ENCODE peak calls at places on chromosomes 11 and 22, in eight cellular contexts. One of them, this sample, is unnamed.
A peak's percentile ranks its signal among the peaks of the same experiment; 100 is the strongest.

GRCh38 chr11:32062540-32062939 is 28.3 kb upstream of the RCN1 start:
- ATAC-seq in HepG2: no peak
- ATAC-seq in K562: no peak
- ATAC-seq in upper lobe of left lung: no peak
- ATAC-seq in Panc1: no peak
- ATAC-seq in GM12878: no peak
- ATAC-seq in HCT116: no peak
- ATAC-seq in GM23338: no peak
- ATAC-seq in this sample: no peak

GRCh38 chr11:114061053-114062049 is 1.8 kb downstream of the ZBTB16 start:
- ATAC-seq in HepG2: peak; percentile 60
- ATAC-seq in K562: peak; percentile 40
- ATAC-seq in upper lobe of left lung: peak; percentile 12
- ATAC-seq in Panc1: peak; percentile 60
- ATAC-seq in GM12878: no peak
- ATAC-seq in HCT116: no peak
- ATAC-seq in GM23338: peak; percentile 4
- ATAC-seq in this sample: peak; percentile 8

GRCh38 chr11:73414977-73415492 is 38.8 kb downstream of the RELT start:
- ATAC-seq in HepG2: no peak
- ATAC-seq in K562: no peak
- ATAC-seq in upper lobe of left lung: peak; percentile 44
- ATAC-seq in Panc1: no peak
- ATAC-seq in GM12878: peak; percentile 69
- ATAC-seq in HCT116: no peak
- ATAC-seq in GM23338: no peak
- ATAC-seq in this sample: peak; percentile 39

GRCh38 chr11:118917488-118918127 is 8.1 kb downstream of the BCL9L start:
- ATAC-seq in HepG2: peak; percentile 5
- ATAC-seq in K562: no peak
- ATAC-seq in upper lobe of left lung: peak; percentile 77
- ATAC-seq in Panc1: peak; percentile 2
- ATAC-seq in GM12878: no peak
- ATAC-seq in HCT116: peak; percentile 8
- ATAC-seq in GM23338: peak; percentile 7
- ATAC-seq in this sample: peak; percentile 63

GRCh38 chr11:85961130-85961529 is 105.9 kb downstream of the CCDC83 start:
- ATAC-seq in HepG2: no peak
- ATAC-seq in K562: peak; percentile 50
- ATAC-seq in upper lobe of left lung: no peak
- ATAC-seq in Panc1: no peak
- ATAC-seq in GM12878: peak; percentile 35
- ATAC-seq in HCT116: no peak
- ATAC-seq in GM23338: no peak
- ATAC-seq in this sample: no peak

GRCh38 chr11:1559103-1559951 is 12.7 kb downstream of the DUSP8 start:
- ATAC-seq in HepG2: no peak
- ATAC-seq in K562: no peak
- ATAC-seq in upper lobe of left lung: peak; percentile 73
- ATAC-seq in Panc1: peak; percentile 55
- ATAC-seq in GM12878: peak; percentile 59
- ATAC-seq in HCT116: peak; percentile 14
- ATAC-seq in GM23338: peak; percentile 61
- ATAC-seq in this sample: peak; percentile 90

GRCh38 chr11:76553554-76554476 is 109.0 kb downstream of the EMSY start:
- ATAC-seq in HepG2: no peak
- ATAC-seq in K562: no peak
- ATAC-seq in upper lobe of left lung: no peak
- ATAC-seq in Panc1: no peak
- ATAC-seq in GM12878: no peak
- ATAC-seq in HCT116: no peak
- ATAC-seq in GM23338: peak; percentile 42
- ATAC-seq in this sample: no peak

GRCh38 chr22:24432059-24432853 is 4.9 kb downstream of the ADORA2A start:
- ATAC-seq in HepG2: no peak
- ATAC-seq in K562: peak; percentile 30
- ATAC-seq in upper lobe of left lung: peak; percentile 33
- ATAC-seq in Panc1: no peak
- ATAC-seq in GM12878: no peak
- ATAC-seq in HCT116: peak; percentile 46
- ATAC-seq in GM23338: no peak
- ATAC-seq in this sample: peak; percentile 60

GRCh38 chr11:105224859-105225258 is 85.3 kb upstream of the CARD18 start:
- ATAC-seq in HepG2: no peak
- ATAC-seq in K562: no peak
- ATAC-seq in upper lobe of left lung: no peak
- ATAC-seq in Panc1: no peak
- ATAC-seq in GM12878: no peak
- ATAC-seq in HCT116: no peak
- ATAC-seq in GM23338: no peak
- ATAC-seq in this sample: no peak

GRCh38 chr11:102415252-102415916 is 37.2 kb downstream of the TMEM123 start:
- ATAC-seq in HepG2: no peak
- ATAC-seq in K562: no peak
- ATAC-seq in upper lobe of left lung: no peak
- ATAC-seq in Panc1: no peak
- ATAC-seq in GM12878: no peak
- ATAC-seq in HCT116: no peak
- ATAC-seq in GM23338: no peak
- ATAC-seq in this sample: no peak

GRCh38 chr11:19953909-19954308 is 206.4 kb downstream of the DBX1 start:
- ATAC-seq in HepG2: peak; percentile 92
- ATAC-seq in K562: peak; percentile 83
- ATAC-seq in upper lobe of left lung: no peak
- ATAC-seq in Panc1: no peak
- ATAC-seq in GM12878: no peak
- ATAC-seq in HCT116: peak; percentile 66
- ATAC-seq in GM23338: peak; percentile 66
- ATAC-seq in this sample: no peak

GRCh38 chr11:41848349-41848748 is 388.9 kb upstream of the LRRC4C start:
- ATAC-seq in HepG2: no peak
- ATAC-seq in K562: no peak
- ATAC-seq in upper lobe of left lung: no peak
- ATAC-seq in Panc1: no peak
- ATAC-seq in GM12878: no peak
- ATAC-seq in HCT116: no peak
- ATAC-seq in GM23338: no peak
- ATAC-seq in this sample: no peak

GRCh38 chr11:100585728-100586127 is 101.4 kb upstream of the ARHGAP42 start:
- ATAC-seq in HepG2: no peak
- ATAC-seq in K562: no peak
- ATAC-seq in upper lobe of left lung: peak; percentile 52
- ATAC-seq in Panc1: no peak
- ATAC-seq in GM12878: no peak
- ATAC-seq in HCT116: no peak
- ATAC-seq in GM23338: no peak
- ATAC-seq in this sample: peak; percentile 80

GRCh38 chr22:37912171-37912570 is 6.1 kb downstream of the MICALL1 start:
- ATAC-seq in HepG2: no peak
- ATAC-seq in K562: no peak
- ATAC-seq in upper lobe of left lung: peak; percentile 15
- ATAC-seq in Panc1: no peak
- ATAC-seq in GM12878: no peak
- ATAC-seq in HCT116: no peak
- ATAC-seq in GM23338: no peak
- ATAC-seq in this sample: no peak

GRCh38 chr11:122424636-122425035 is 230.9 kb upstream of the UBASH3B start:
- ATAC-seq in HepG2: no peak
- ATAC-seq in K562: no peak
- ATAC-seq in upper lobe of left lung: peak; percentile 85
- ATAC-seq in Panc1: no peak
- ATAC-seq in GM12878: no peak
- ATAC-seq in HCT116: no peak
- ATAC-seq in GM23338: no peak
- ATAC-seq in this sample: no peak

GRCh38 chr11:86021390-86021789 is 47.5 kb downstream of the PICALM start:
- ATAC-seq in HepG2: no peak
- ATAC-seq in K562: peak; percentile 69
- ATAC-seq in upper lobe of left lung: no peak
- ATAC-seq in Panc1: no peak
- ATAC-seq in GM12878: peak; percentile 90
- ATAC-seq in HCT116: no peak
- ATAC-seq in GM23338: no peak
- ATAC-seq in this sample: no peak

GRCh38 chr11:126197277-126197939 is 14.0 kb downstream of the RPUSD4 start:
- ATAC-seq in HepG2: no peak
- ATAC-seq in K562: no peak
- ATAC-seq in upper lobe of left lung: no peak
- ATAC-seq in Panc1: peak; percentile 74
- ATAC-seq in GM12878: peak; percentile 74
- ATAC-seq in HCT116: no peak
- ATAC-seq in GM23338: no peak
- ATAC-seq in this sample: no peak

GRCh38 chr11:95716266-95716665 is 73.3 kb downstream of the FAM76B start:
- ATAC-seq in HepG2: no peak
- ATAC-seq in K562: no peak
- ATAC-seq in upper lobe of left lung: no peak
- ATAC-seq in Panc1: no peak
- ATAC-seq in GM12878: peak; percentile 13
- ATAC-seq in HCT116: no peak
- ATAC-seq in GM23338: no peak
- ATAC-seq in this sample: no peak

GRCh38 chr22:36469094-36469710 is 12.2 kb downstream of the TXN2 start:
- ATAC-seq in HepG2: no peak
- ATAC-seq in K562: no peak
- ATAC-seq in upper lobe of left lung: no peak
- ATAC-seq in Panc1: no peak
- ATAC-seq in GM12878: no peak
- ATAC-seq in HCT116: no peak
- ATAC-seq in GM23338: no peak
- ATAC-seq in this sample: no peak

GRCh38 chr22:39710380-39711117 is 140.0 kb downstream of the CACNA1I start:
- ATAC-seq in HepG2: no peak
- ATAC-seq in K562: no peak
- ATAC-seq in upper lobe of left lung: no peak
- ATAC-seq in Panc1: no peak
- ATAC-seq in GM12878: no peak
- ATAC-seq in HCT116: no peak
- ATAC-seq in GM23338: no peak
- ATAC-seq in this sample: no peak

GRCh38 chr22:23787910-23788309 is 1.1 kb downstream of the SMARCB1 start:
- ATAC-seq in HepG2: no peak
- ATAC-seq in K562: no peak
- ATAC-seq in upper lobe of left lung: no peak
- ATAC-seq in Panc1: no peak
- ATAC-seq in GM12878: no peak
- ATAC-seq in HCT116: no peak
- ATAC-seq in GM23338: no peak
- ATAC-seq in this sample: no peak

GRCh38 chr11:108221981-108222685 is at the start of gene NPAT:
- ATAC-seq in HepG2: no peak
- ATAC-seq in K562: no peak
- ATAC-seq in upper lobe of left lung: no peak
- ATAC-seq in Panc1: no peak
- ATAC-seq in GM12878: peak; percentile 4
- ATAC-seq in HCT116: no peak
- ATAC-seq in GM23338: peak; percentile 1
- ATAC-seq in this sample: no peak

DNA sequence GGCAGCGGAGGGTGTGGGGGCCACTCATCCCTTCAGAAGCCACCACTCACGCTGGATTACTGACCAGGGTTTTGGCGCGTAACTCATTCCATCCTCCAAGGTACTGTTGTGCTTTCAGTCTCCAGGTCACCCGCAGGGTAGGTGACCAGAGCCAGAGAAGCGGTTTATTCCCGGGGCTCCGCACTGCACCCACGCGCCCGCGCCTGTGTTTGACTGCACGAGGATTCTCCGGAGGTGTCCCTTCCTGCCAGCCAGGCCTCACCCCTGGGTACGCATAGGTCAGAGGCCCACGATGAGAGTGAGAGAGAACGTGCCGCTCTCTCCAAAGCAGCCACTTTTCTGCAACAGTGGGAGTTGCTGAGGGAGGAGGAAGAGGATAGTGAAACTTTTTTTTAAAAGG is 55.5 kb downstream of the TRAF6 start:
- ATAC-seq in HepG2: no peak
- ATAC-seq in K562: no peak
- ATAC-seq in upper lobe of left lung: no peak
- ATAC-seq in Panc1: no peak
- ATAC-seq in GM12878: no peak
- ATAC-seq in HCT116: no peak
- ATAC-seq in GM23338: peak; percentile 33
- ATAC-seq in this sample: no peak
- H3K4me1 ChIP-seq in HepG2: peaks cover 23% of the 10 kb centered on the region
- H3K4me1 ChIP-seq in K562: peaks cover 6% of the 10 kb centered on the region
- H3K4me1 ChIP-seq in upper lobe of left lung: peaks cover 26% of the 10 kb centered on the region
- H3K4me1 ChIP-seq in Panc1: no peaks in the 10 kb centered on the region
- H3K4me1 ChIP-seq in GM12878: peaks cover 12% of the 10 kb centered on the region
- H3K4me1 ChIP-seq in HCT116: peaks cover 11% of the 10 kb centered on the region
- H3K4me1 ChIP-seq in GM23338: peaks cover 14% of the 10 kb centered on the region
- H3K4me1 ChIP-seq in this sample: no peaks in the 10 kb centered on the region

GRCh38 chr11:111064118-111064517 is 181.4 kb upstream of the POU2AF2 start:
- ATAC-seq in HepG2: no peak
- ATAC-seq in K562: no peak
- ATAC-seq in upper lobe of left lung: no peak
- ATAC-seq in Panc1: no peak
- ATAC-seq in GM12878: no peak
- ATAC-seq in HCT116: no peak
- ATAC-seq in GM23338: no peak
- ATAC-seq in this sample: no peak
- TF ChIP-seq POLR2AphosphoS5 in HepG2: no peak
- TF ChIP-seq POLR2AphosphoS5 in K562: no peak
- TF ChIP-seq POLR2AphosphoS5 in upper lobe of left lung: no peak
- TF ChIP-seq POLR2AphosphoS5 in Panc1: no peak
- TF ChIP-seq POLR2AphosphoS5 in GM12878: no peak
- TF ChIP-seq POLR2AphosphoS5 in HCT116: no peak
- TF ChIP-seq POLR2AphosphoS5 in GM23338: no peak
- TF ChIP-seq POLR2AphosphoS5 in this sample: no peak

DNA sequence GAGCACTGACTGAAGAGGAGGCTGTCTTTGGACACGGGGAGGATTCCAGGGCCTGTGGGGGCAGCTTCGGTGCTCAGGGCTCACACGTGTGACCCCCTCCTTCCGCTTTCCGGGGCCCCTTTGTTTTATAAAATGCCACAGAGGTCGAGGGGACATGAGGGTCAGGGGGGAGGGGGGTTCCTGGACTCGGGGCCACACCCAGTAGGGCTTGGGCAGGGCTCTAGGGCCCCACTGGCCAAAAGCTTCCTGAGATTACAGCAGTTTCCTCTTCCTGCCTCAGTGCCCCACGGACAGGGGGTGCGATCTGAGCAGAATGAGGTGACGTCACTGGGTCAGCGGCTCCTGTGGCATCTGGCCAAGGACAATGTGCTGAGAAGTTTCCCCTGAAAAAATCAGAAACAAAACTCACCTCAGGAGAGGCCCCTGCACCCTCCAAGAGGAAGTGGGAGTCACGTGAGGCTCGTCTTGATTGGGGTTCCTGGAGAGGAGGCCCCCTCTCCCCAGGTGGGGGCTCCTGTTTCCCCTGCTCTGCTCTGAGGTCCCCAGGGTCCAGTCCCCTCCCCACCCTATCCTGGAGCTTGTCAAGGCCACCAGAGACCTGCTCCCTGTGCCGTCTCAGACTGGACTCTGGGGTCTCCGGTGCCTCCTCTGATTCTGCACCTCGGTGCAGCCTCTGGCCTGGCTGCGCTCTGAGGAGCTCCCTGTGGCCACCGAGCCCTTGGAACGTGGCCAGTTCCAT is 6.4 kb upstream of the IFITM3 start:
- ATAC-seq in HepG2: peak; percentile 45
- ATAC-seq in K562: peak; percentile 53
- ATAC-seq in upper lobe of left lung: peak; percentile 87
- ATAC-seq in Panc1: peak; percentile 49
- ATAC-seq in GM12878: peak; percentile 78
- ATAC-seq in HCT116: no peak
- ATAC-seq in GM23338: no peak
- ATAC-seq in this sample: peak; percentile 84
- H3K4me1 ChIP-seq in HepG2: peaks cover 64% of the 10 kb centered on the region
- H3K4me1 ChIP-seq in K562: peaks cover 60% of the 10 kb centered on the region
- H3K4me1 ChIP-seq in upper lobe of left lung: peaks cover 38% of the 10 kb centered on the region
- H3K4me1 ChIP-seq in Panc1: peaks cover 32% of the 10 kb centered on the region
- H3K4me1 ChIP-seq in GM12878: peaks cover 51% of the 10 kb centered on the region
- H3K4me1 ChIP-seq in HCT116: peaks cover 7% of the 10 kb centered on the region
- H3K4me1 ChIP-seq in GM23338: peaks cover 6% of the 10 kb centered on the region
- H3K4me1 ChIP-seq in this sample: peaks cover 31% of the 10 kb centered on the region

GRCh38 chr22:19972652-19973550 is 31.3 kb upstream of the TXNRD2 start:
- ATAC-seq in HepG2: no peak
- ATAC-seq in K562: peak; percentile 12
- ATAC-seq in upper lobe of left lung: no peak
- ATAC-seq in Panc1: no peak
- ATAC-seq in GM12878: no peak
- ATAC-seq in HCT116: no peak
- ATAC-seq in GM23338: peak; percentile 1
- ATAC-seq in this sample: no peak
- TF ChIP-seq POLR2AphosphoS5 in HepG2: no peak
- TF ChIP-seq POLR2AphosphoS5 in K562: no peak
- TF ChIP-seq POLR2AphosphoS5 in upper lobe of left lung: no peak
- TF ChIP-seq POLR2AphosphoS5 in Panc1: no peak
- TF ChIP-seq POLR2AphosphoS5 in GM12878: no peak
- TF ChIP-seq POLR2AphosphoS5 in HCT116: no peak
- TF ChIP-seq POLR2AphosphoS5 in GM23338: no peak
- TF ChIP-seq POLR2AphosphoS5 in this sample: no peak

This sample was measured in gastroesophageal sphincter.